ENCODE peak calls at places on chromosomes 6 and 20, in six cellular contexts. One of them, this sample, is unnamed.

GRCh38 chr20:32807706-32808105 is 12.0 kb upstream of the MAPRE1 start:
- DNase-seq in GM23338: peak; percentile 91
- DNase-seq in heart left ventricle: no peak
- DNase-seq in Calu3: no peak
- DNase-seq in neural progenitor cell: peak; percentile 90
- DNase-seq in CD4-positive, alpha-beta T cell: no peak
- DNase-seq in this sample: no peak

GRCh38 chr6:5126214-5126613 is 41.1 kb downstream of the PPP1R3G start:
- DNase-seq in heart left ventricle: no peak
- DNase-seq in neural progenitor cell: no peak
- DNase-seq in CD4-positive, alpha-beta T cell: no peak
- DNase-seq in GM23338: peak; percentile 35
- DNase-seq in Calu3: no peak
- DNase-seq in this sample: no peak

GRCh38 chr20:37366749-37367148 is 20.8 kb downstream of the SRC start:
- DNase-seq in CD4-positive, alpha-beta T cell: no peak
- DNase-seq in heart left ventricle: no peak
- DNase-seq in Calu3: no peak
- DNase-seq in neural progenitor cell: no peak
- DNase-seq in GM23338: no peak
- DNase-seq in this sample: no peak

GRCh38 chr6:72533601-72534000 is 88.3 kb upstream of the KCNQ5 start:
- DNase-seq in GM23338: no peak
- DNase-seq in CD4-positive, alpha-beta T cell: no peak
- DNase-seq in heart left ventricle: no peak
- DNase-seq in neural progenitor cell: no peak
- DNase-seq in Calu3: no peak
- DNase-seq in this sample: no peak

GRCh38 chr6:54617730-54618129 is 228.8 kb upstream of the FAM83B start:
- DNase-seq in GM23338: no peak
- DNase-seq in Calu3: no peak
- DNase-seq in neural progenitor cell: no peak
- DNase-seq in CD4-positive, alpha-beta T cell: no peak
- DNase-seq in heart left ventricle: no peak
- DNase-seq in this sample: peak; percentile 5

GRCh38 chr20:19815553-19815991 is 57.5 kb downstream of the RIN2 start:
- DNase-seq in heart left ventricle: peak; percentile 58
- DNase-seq in GM23338: peak; percentile 10
- DNase-seq in Calu3: peak; percentile 31
- DNase-seq in neural progenitor cell: no peak
- DNase-seq in CD4-positive, alpha-beta T cell: no peak
- DNase-seq in this sample: peak; percentile 93

GRCh38 chr6:168803874-168804273 is 362.9 kb downstream of the SMOC2 start:
- DNase-seq in Calu3: no peak
- DNase-seq in CD4-positive, alpha-beta T cell: no peak
- DNase-seq in GM23338: no peak
- DNase-seq in neural progenitor cell: no peak
- DNase-seq in heart left ventricle: no peak
- DNase-seq in this sample: no peak

GRCh38 chr6:68777956-68778355 is 142.9 kb downstream of the ADGRB3 start:
- DNase-seq in Calu3: no peak
- DNase-seq in CD4-positive, alpha-beta T cell: no peak
- DNase-seq in neural progenitor cell: no peak
- DNase-seq in heart left ventricle: peak; percentile 17
- DNase-seq in GM23338: no peak
- DNase-seq in this sample: peak; percentile 5

GRCh38 chr6:132445201-132445951 is 44.1 kb upstream of the MOXD1 start:
- DNase-seq in GM23338: peak; percentile 26
- DNase-seq in CD4-positive, alpha-beta T cell: no peak
- DNase-seq in Calu3: no peak
- DNase-seq in heart left ventricle: no peak
- DNase-seq in neural progenitor cell: no peak
- DNase-seq in this sample: peak; percentile 44

GRCh38 chr6:152338335-152339125 is 298.6 kb downstream of the SYNE1 start:
- DNase-seq in CD4-positive, alpha-beta T cell: peak; percentile 51
- DNase-seq in neural progenitor cell: peak; percentile 33
- DNase-seq in GM23338: peak; percentile 50
- DNase-seq in heart left ventricle: peak; percentile 49
- DNase-seq in Calu3: peak; percentile 40
- DNase-seq in this sample: peak; percentile 13

GRCh38 chr6:33894438-33894837 is 90.6 kb upstream of the MLN start:
- DNase-seq in Calu3: no peak
- DNase-seq in neural progenitor cell: no peak
- DNase-seq in GM23338: no peak
- DNase-seq in heart left ventricle: no peak
- DNase-seq in CD4-positive, alpha-beta T cell: no peak
- DNase-seq in this sample: no peak

GRCh38 chr20:35750611-35751010 is 8.6 kb upstream of the RBM39 start:
- DNase-seq in GM23338: no peak
- DNase-seq in heart left ventricle: no peak
- DNase-seq in Calu3: no peak
- DNase-seq in CD4-positive, alpha-beta T cell: no peak
- DNase-seq in neural progenitor cell: no peak
- DNase-seq in this sample: no peak

GRCh38 chr20:60820918-60821317 is 431.1 kb upstream of the CDH4 start:
- DNase-seq in Calu3: no peak
- DNase-seq in neural progenitor cell: no peak
- DNase-seq in heart left ventricle: no peak
- DNase-seq in GM23338: no peak
- DNase-seq in CD4-positive, alpha-beta T cell: no peak
- DNase-seq in this sample: no peak

GRCh38 chr20:50245561-50246366 is 55.1 kb downstream of the CEBPB start:
- DNase-seq in GM23338: no peak
- DNase-seq in heart left ventricle: no peak
- DNase-seq in neural progenitor cell: no peak
- DNase-seq in CD4-positive, alpha-beta T cell: no peak
- DNase-seq in Calu3: peak; percentile 63
- DNase-seq in this sample: no peak

GRCh38 chr6:136226674-136227377 is 23.3 kb downstream of the MTFR2 start:
- DNase-seq in neural progenitor cell: no peak
- DNase-seq in heart left ventricle: no peak
- DNase-seq in CD4-positive, alpha-beta T cell: no peak
- DNase-seq in Calu3: no peak
- DNase-seq in GM23338: no peak
- DNase-seq in this sample: no peak

GRCh38 chr6:170209354-170210025 is 81.4 kb downstream of the DLL1 start:
- DNase-seq in CD4-positive, alpha-beta T cell: no peak
- DNase-seq in Calu3: no peak
- DNase-seq in neural progenitor cell: no peak
- DNase-seq in GM23338: no peak
- DNase-seq in heart left ventricle: peak; percentile 9
- DNase-seq in this sample: no peak

GRCh38 chr6:22468566-22468965 is 100.8 kb upstream of the HDGFL1 start:
- DNase-seq in Calu3: no peak
- DNase-seq in CD4-positive, alpha-beta T cell: no peak
- DNase-seq in neural progenitor cell: no peak
- DNase-seq in heart left ventricle: no peak
- DNase-seq in GM23338: no peak
- DNase-seq in this sample: no peak

GRCh38 chr6:110398778-110399177 is 16.6 kb downstream of the DDO start:
- DNase-seq in neural progenitor cell: no peak
- DNase-seq in GM23338: no peak
- DNase-seq in heart left ventricle: no peak
- DNase-seq in Calu3: no peak
- DNase-seq in CD4-positive, alpha-beta T cell: no peak
- DNase-seq in this sample: peak; percentile 18

GRCh38 chr6:111030008-111031006 is 48.5 kb downstream of the RPF2 start:
- DNase-seq in heart left ventricle: peak; percentile 43
- DNase-seq in GM23338: no peak
- DNase-seq in Calu3: no peak
- DNase-seq in CD4-positive, alpha-beta T cell: no peak
- DNase-seq in neural progenitor cell: no peak
- DNase-seq in this sample: no peak

GRCh38 chr20:46130534-46130933 is 12.4 kb downstream of the CD40 start:
- DNase-seq in neural progenitor cell: no peak
- DNase-seq in Calu3: no peak
- DNase-seq in heart left ventricle: no peak
- DNase-seq in CD4-positive, alpha-beta T cell: no peak
- DNase-seq in GM23338: no peak
- DNase-seq in this sample: no peak

GRCh38 chr20:63574156-63574828 is at the start of gene HELZ2:
- DNase-seq in CD4-positive, alpha-beta T cell: peak; percentile 74
- DNase-seq in Calu3: peak; percentile 85
- DNase-seq in GM23338: peak; percentile 84
- DNase-seq in heart left ventricle: peak; percentile 84
- DNase-seq in neural progenitor cell: peak; percentile 84
- DNase-seq in this sample: peak; percentile 91

GRCh38 chr20:3875378-3875974 is 13.7 kb upstream of the PANK2 start:
- DNase-seq in CD4-positive, alpha-beta T cell: no peak
- DNase-seq in Calu3: no peak
- DNase-seq in heart left ventricle: no peak
- DNase-seq in neural progenitor cell: no peak
- DNase-seq in GM23338: peak; percentile 11
- DNase-seq in this sample: no peak

GRCh38 chr20:57594092-57594911 is 25.9 kb downstream of the ZBP1 start:
- DNase-seq in GM23338: peak; percentile 78
- DNase-seq in heart left ventricle: peak; percentile 52
- DNase-seq in CD4-positive, alpha-beta T cell: peak; percentile 38
- DNase-seq in Calu3: peak; percentile 80
- DNase-seq in neural progenitor cell: peak; percentile 76
- DNase-seq in this sample: peak; percentile 77

GRCh38 chr6:1315560-1316386 is 3.9 kb downstream of the FOXQ1 start:
- DNase-seq in heart left ventricle: no peak
- DNase-seq in Calu3: no peak
- DNase-seq in neural progenitor cell: no peak
- DNase-seq in CD4-positive, alpha-beta T cell: no peak
- DNase-seq in GM23338: peak; percentile 21
- DNase-seq in this sample: no peak

GRCh38 chr6:1317302-1317815 is 5.5 kb downstream of the FOXQ1 start:
- DNase-seq in CD4-positive, alpha-beta T cell: no peak
- DNase-seq in heart left ventricle: no peak
- DNase-seq in GM23338: no peak
- DNase-seq in Calu3: no peak
- DNase-seq in neural progenitor cell: no peak
- DNase-seq in this sample: no peak

GRCh38 chr6:1315201-1315559 is 3.3 kb downstream of the FOXQ1 start:
- DNase-seq in GM23338: no peak
- DNase-seq in neural progenitor cell: no peak
- DNase-seq in Calu3: no peak
- DNase-seq in CD4-positive, alpha-beta T cell: no peak
- DNase-seq in heart left ventricle: no peak
- DNase-seq in this sample: no peak

GRCh38 chr6:1318036-1318435 is 6.1 kb downstream of the FOXQ1 start:
- DNase-seq in heart left ventricle: no peak
- DNase-seq in GM23338: no peak
- DNase-seq in neural progenitor cell: no peak
- DNase-seq in Calu3: no peak
- DNase-seq in CD4-positive, alpha-beta T cell: no peak
- DNase-seq in this sample: no peak

GRCh38 chr6:1316482-1317220 is 4.8 kb downstream of the FOXQ1 start:
- DNase-seq in heart left ventricle: no peak
- DNase-seq in neural progenitor cell: peak; percentile 78
- DNase-seq in CD4-positive, alpha-beta T cell: no peak
- DNase-seq in GM23338: peak; percentile 74
- DNase-seq in Calu3: peak; percentile 51
- DNase-seq in this sample: no peak
- TF ChIP-seq CTCF in heart left ventricle: no peak
- TF ChIP-seq CTCF in neural progenitor cell: no peak
- TF ChIP-seq CTCF in CD4-positive, alpha-beta T cell: no peak
- TF ChIP-seq CTCF in GM23338: no peak
- TF ChIP-seq CTCF in Calu3: no peak
- TF ChIP-seq CTCF in this sample: no peak

GRCh38 chr6:133710826-133711225 is 178.1 kb upstream of the TCF21 start:
- DNase-seq in neural progenitor cell: no peak
- DNase-seq in heart left ventricle: no peak
- DNase-seq in Calu3: no peak
- DNase-seq in CD4-positive, alpha-beta T cell: no peak
- DNase-seq in GM23338: no peak
- DNase-seq in this sample: no peak

GRCh38 chr6:133704371-133704770 is 184.5 kb upstream of the TCF21 start:
- DNase-seq in neural progenitor cell: no peak
- DNase-seq in GM23338: no peak
- DNase-seq in CD4-positive, alpha-beta T cell: no peak
- DNase-seq in Calu3: no peak
- DNase-seq in heart left ventricle: no peak
- DNase-seq in this sample: no peak

GRCh38 chr6:133705731-133706130 is 183.2 kb upstream of the TCF21 start:
- DNase-seq in GM23338: no peak
- DNase-seq in neural progenitor cell: no peak
- DNase-seq in heart left ventricle: no peak
- DNase-seq in CD4-positive, alpha-beta T cell: no peak
- DNase-seq in Calu3: no peak
- DNase-seq in this sample: peak; percentile 14

GRCh38 chr6:133705071-133705470 is 183.8 kb upstream of the TCF21 start:
- DNase-seq in Calu3: no peak
- DNase-seq in GM23338: no peak
- DNase-seq in neural progenitor cell: no peak
- DNase-seq in CD4-positive, alpha-beta T cell: no peak
- DNase-seq in heart left ventricle: no peak
- DNase-seq in this sample: no peak

DNA sequence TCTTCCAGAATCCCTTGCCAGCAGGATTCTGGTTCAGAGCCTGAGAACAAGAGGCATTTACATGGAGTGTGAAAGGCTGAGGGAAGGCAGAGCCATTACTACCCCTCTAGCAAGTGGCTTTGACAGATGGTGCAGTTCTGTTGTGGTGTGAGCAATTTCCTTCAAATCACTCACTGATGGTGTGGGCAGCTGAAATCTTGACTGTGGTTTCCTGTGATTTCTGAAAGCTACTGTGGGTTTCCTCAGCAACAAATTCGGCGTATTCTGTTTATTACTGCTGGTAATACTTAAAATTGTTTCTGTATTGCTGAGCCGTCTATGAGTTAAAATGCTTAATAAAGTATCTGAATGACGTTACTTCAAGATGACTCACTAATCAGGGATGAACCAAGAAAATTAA is 181.5 kb upstream of the TCF21 start:
- DNase-seq in CD4-positive, alpha-beta T cell: no peak
- DNase-seq in Calu3: no peak
- DNase-seq in GM23338: peak; percentile 3
- DNase-seq in neural progenitor cell: peak; percentile 11
- DNase-seq in heart left ventricle: no peak
- DNase-seq in this sample: no peak
- TF ChIP-seq CTCF in CD4-positive, alpha-beta T cell: no peak
- TF ChIP-seq CTCF in Calu3: no peak
- TF ChIP-seq CTCF in GM23338: no peak
- TF ChIP-seq CTCF in neural progenitor cell: no peak
- TF ChIP-seq CTCF in heart left ventricle: no peak
- TF ChIP-seq CTCF in this sample: no peak

GRCh38 chr6:53151676-53152075 is 3.0 kb upstream of the GCM1 start:
- DNase-seq in neural progenitor cell: peak; percentile 37
- DNase-seq in CD4-positive, alpha-beta T cell: no peak
- DNase-seq in Calu3: no peak
- DNase-seq in heart left ventricle: no peak
- DNase-seq in GM23338: peak; percentile 79
- DNase-seq in this sample: no peak
- TF ChIP-seq CTCF in neural progenitor cell: peak; percentile 56
- TF ChIP-seq CTCF in CD4-positive, alpha-beta T cell: no peak
- TF ChIP-seq CTCF in Calu3: no peak
- TF ChIP-seq CTCF in heart left ventricle: no peak
- TF ChIP-seq CTCF in GM23338: peak; percentile 87
- TF ChIP-seq CTCF in this sample: no peak

DNA sequence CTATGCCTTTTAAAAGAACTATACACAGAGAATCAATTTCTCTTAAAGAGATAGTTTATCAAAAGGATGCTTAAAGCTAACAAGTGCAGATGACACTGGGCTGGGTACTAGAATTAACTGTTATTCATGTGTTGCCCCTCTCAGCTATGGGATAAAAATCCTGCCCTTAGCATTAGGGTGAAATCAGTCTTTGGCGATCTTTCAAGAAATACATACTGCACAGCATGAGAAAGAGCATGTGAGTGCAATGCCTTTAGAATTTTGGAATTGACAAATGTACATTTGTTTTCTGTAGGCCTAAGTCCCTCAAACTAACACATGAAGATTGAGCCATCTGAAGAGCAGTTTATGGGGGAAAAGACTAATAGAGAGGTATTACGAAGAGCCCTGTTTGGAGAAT is 115.4 kb downstream of the ZFP64 start:
- DNase-seq in Calu3: no peak
- DNase-seq in heart left ventricle: no peak
- DNase-seq in CD4-positive, alpha-beta T cell: no peak
- DNase-seq in neural progenitor cell: no peak
- DNase-seq in GM23338: no peak
- DNase-seq in this sample: no peak
- TF ChIP-seq CTCF in Calu3: no peak
- TF ChIP-seq CTCF in heart left ventricle: no peak
- TF ChIP-seq CTCF in CD4-positive, alpha-beta T cell: no peak
- TF ChIP-seq CTCF in neural progenitor cell: no peak
- TF ChIP-seq CTCF in GM23338: no peak
- TF ChIP-seq CTCF in this sample: no peak